ENCODE peak calls at places on chromosomes 11 and 22, in four cellular contexts. I is AG09319, X is cardiac muscle cell, Y is lower lobe of right lung. A is an unnamed sample.

GRCh38 chr22:30837531-30837930 is 131.0 kb downstream of the MORC2 start:
- DNase-seq in I (no peak), X (no peak), Y (no peak), A (no peak)

GRCh38 chr11:4881860-4882500 is at the start of gene OR51T1:
- DNase-seq in I (no peak), X (no peak), Y (no peak), A (no peak)

GRCh38 chr11:30852091-30852490 is 265.9 kb upstream of the MPPED2 start:
- DNase-seq in I (no peak), X (no peak), Y (no peak), A (no peak)

GRCh38 chr11:113615098-113615497 is 91.0 kb downstream of the TMPRSS5 start:
- DNase-seq in I (no peak), X (no peak), Y (no peak), A (no peak)

GRCh38 chr11:115504279-115505158 is at the start of gene CADM1:
- DNase-seq in I (peak), X (peak), Y (peak), A (peak)

GRCh38 chr11:115459563-115459962 is 44.7 kb downstream of the CADM1 start:
- DNase-seq in I (no peak), X (no peak), Y (no peak), A (no peak)

GRCh38 chr22:37898441-37899181 is 7.5 kb upstream of the MICALL1 start:
- DNase-seq in I (no peak), X (peak), Y (peak), A (peak)

GRCh38 chr22:30665266-30665665 is 2.4 kb downstream of the DUSP18 start:
- DNase-seq in I (no peak), X (no peak), Y (no peak), A (no peak)

GRCh38 chr11:11607772-11608171 is 14.0 kb downstream of the GALNT18 start:
- DNase-seq in I (no peak), X (no peak), Y (no peak), A (no peak)

GRCh38 chr11:112620621-112621394 is 340.4 kb upstream of the NCAM1 start:
- DNase-seq in I (no peak), X (no peak), Y (no peak), A (no peak)

GRCh38 chr11:2703487-2704141 is 3.8 kb upstream of the KCNQ1OT1 start:
- DNase-seq in I (no peak), X (no peak), Y (peak), A (no peak)

GRCh38 chr11:113014262-113014661 is 53.0 kb downstream of the NCAM1 start:
- DNase-seq in I (no peak), X (peak), Y (no peak), A (no peak)

GRCh38 chr11:76835928-76836612 is 24.6 kb upstream of the ACER3 start:
- DNase-seq in I (peak), X (no peak), Y (peak), A (no peak)

GRCh38 chr11:2825261-2825885 is 60.2 kb downstream of the CDKN1C start:
- DNase-seq in I (peak), X (no peak), Y (peak), A (no peak)

GRCh38 chr22:17606472-17606871 is 22.1 kb downstream of the ATP6V1E1 start:
- DNase-seq in I (no peak), X (no peak), Y (no peak), A (no peak)

GRCh38 chr22:40434745-40435144 is 64.4 kb downstream of the SGSM3 start:
- DNase-seq in I (no peak), X (no peak), Y (no peak), A (no peak)

GRCh38 chr11:122215244-122215992 is 99.4 kb upstream of the BLID start:
- DNase-seq in I (peak), X (peak), Y (peak), A (peak)

GRCh38 chr22:20128902-20129746 is 2.5 kb upstream of the ZDHHC8 start:
- DNase-seq in I (no peak), X (peak), Y (no peak), A (no peak)

GRCh38 chr11:131674051-131674755 is 303.8 kb downstream of the NTM start:
- DNase-seq in I (peak), X (peak), Y (peak), A (peak)

GRCh38 chr11:30196400-30197206 is 34.2 kb upstream of the FSHB start:
- DNase-seq in I (no peak), X (peak), Y (peak), A (peak)

GRCh38 chr22:48921411-48921903 is 906.2 kb downstream of the BRD1 start:
- DNase-seq in I (no peak), X (no peak), Y (no peak), A (no peak)

GRCh38 chr11:100328626-100329340 is 358.3 kb upstream of the ARHGAP42 start:
- DNase-seq in I (no peak), X (no peak), Y (no peak), A (no peak)

GRCh38 chr11:67436459-67437081 is 912 bp downstream of the PTPRCAP start:
- DNase-seq in I (no peak), X (no peak), Y (no peak), A (no peak)

GRCh38 chr11:125934473-125934872 is 11.4 kb upstream of the VSIG10L2 start:
- DNase-seq in I (no peak), X (no peak), Y (no peak), A (no peak)

GRCh38 chr22:42902875-42903510 is 45.9 kb upstream of the ARFGAP3 start:
- DNase-seq in I (no peak), X (peak), Y (no peak), A (no peak)

GRCh38 chr11:64611961-64612646 is 21.1 kb downstream of the SLC22A12 start:
- DNase-seq in I (no peak), X (no peak), Y (no peak), A (no peak)

GRCh38 chr11:17719028-17719939 is at the start of gene MYOD1:
- DNase-seq in I (no peak), X (peak), Y (no peak), A (peak)

GRCh38 chr11:46176421-46176820 is 55.2 kb upstream of the PHF21A start:
- DNase-seq in I (no peak), X (no peak), Y (no peak), A (no peak)

GRCh38 chr11:84524422-84525051 is 1102.6 kb downstream of the DLG2 start:
- DNase-seq in I (no peak), X (no peak), Y (no peak), A (no peak)

GRCh38 chr11:127994736-127995135 is 592.6 kb downstream of the ETS1 start:
- DNase-seq in I (no peak), X (no peak), Y (no peak), A (no peak)

GRCh38 chr11:34050536-34050935 is 995 bp upstream of the CAPRIN1 start:
- DNase-seq in I (no peak), X (no peak), Y (no peak), A (no peak)

GRCh38 chr11:62223095-62223494 is 14.6 kb downstream of the SCGB2A1 start:
- DNase-seq in I (no peak), X (no peak), Y (no peak), A (no peak)

GRCh38 chr11:75872887-75873416 is 57.9 kb downstream of the UVRAG start:
- DNase-seq in I (no peak), X (no peak), Y (no peak), A (no peak)

GRCh38 chr22:30265851-30266444 is 703 bp downstream of the OSM start:
- DNase-seq in I (no peak), X (no peak), Y (peak), A (no peak)

GRCh38 chr22:27185903-27186302 is 528.5 kb downstream of the MIAT start:
- DNase-seq in I (no peak), X (no peak), Y (no peak), A (no peak)

GRCh38 chr11:123590296-123590912 is 64.0 kb downstream of the SCN3B start:
- DNase-seq in I (peak), X (no peak), Y (no peak), A (no peak)

GRCh38 chr11:122146475-122146874 is 30.5 kb upstream of the BLID start:
- DNase-seq in I (no peak), X (no peak), Y (no peak), A (no peak)

DNA sequence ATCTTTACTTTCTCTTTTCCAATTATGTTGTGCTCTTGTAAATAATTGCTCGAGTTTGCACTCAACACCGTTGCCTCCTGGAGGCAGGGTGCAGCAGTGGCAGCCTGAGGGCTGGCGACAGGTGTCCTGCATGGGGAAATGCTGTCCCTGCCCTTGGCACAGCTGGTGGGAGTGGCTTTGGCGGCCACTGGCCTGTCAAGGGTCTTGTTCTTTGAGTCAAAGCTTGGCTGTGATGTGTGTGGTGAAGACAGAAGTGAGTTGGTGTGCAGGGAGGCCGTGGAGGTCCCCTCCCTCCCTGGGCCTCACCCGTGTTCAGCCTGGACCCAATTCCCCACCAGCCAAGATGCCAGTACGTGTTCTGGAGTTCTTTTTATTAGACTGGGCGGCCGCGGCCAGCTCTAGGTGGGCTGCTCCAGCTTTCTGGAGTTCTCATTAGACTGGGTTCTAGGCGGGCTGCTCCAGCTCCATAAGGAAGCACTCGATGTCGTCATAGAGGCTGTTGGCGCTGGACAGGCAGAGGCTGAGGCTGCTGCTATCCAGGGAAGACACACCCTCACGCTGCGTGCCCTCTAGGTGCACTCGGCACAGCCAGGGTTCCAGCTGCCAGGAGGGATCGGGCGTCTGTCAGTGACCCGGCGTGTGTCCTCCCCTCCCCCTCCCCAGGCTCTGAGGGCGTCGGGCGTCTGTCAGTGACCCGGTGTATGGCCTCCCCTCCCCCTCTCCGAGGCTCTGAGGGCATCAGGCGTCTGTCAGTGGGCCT is 3.4 kb downstream of the IRF7 start:
- DNase-seq in I (no peak), X (no peak), Y (no peak), A (no peak)
- TF ChIP-seq CTCF in I (peak), X (peak), Y (no peak), A (peak)

GRCh38 chr11:47259178-47259977 is 1.6 kb downstream of the NR1H3 start:
- DNase-seq in I (no peak), X (peak), Y (peak), A (no peak)
- TF ChIP-seq CTCF in I (peak), X (peak), Y (peak), A (peak)

GRCh38 chr22:32621656-32622003 is 147.0 kb downstream of the FBXO7 start:
- DNase-seq in I (no peak), X (no peak), Y (no peak), A (no peak)

GRCh38 chr22:32622762-32623147 is 148.1 kb downstream of the FBXO7 start:
- DNase-seq in I (no peak), X (peak), Y (no peak), A (no peak)

GRCh38 chr22:32622004-32622761 is 147.6 kb downstream of the FBXO7 start:
- DNase-seq in I (peak), X (peak), Y (no peak), A (peak)

GRCh38 chr22:32619614-32620426 is 145.2 kb downstream of the FBXO7 start:
- DNase-seq in I (peak), X (no peak), Y (no peak), A (no peak)

GRCh38 chr22:32620992-32621391 is 146.4 kb downstream of the FBXO7 start:
- DNase-seq in I (no peak), X (no peak), Y (no peak), A (no peak)
- TF ChIP-seq CTCF in I (no peak), X (no peak), Y (no peak), A (no peak)

GRCh38 chr11:118435893-118436624 is at the start of gene KMT2A:
- DNase-seq in I (peak), X (peak), Y (peak), A (peak)
- TF ChIP-seq CTCF in I (no peak), X (no peak), Y (peak), A (no peak)